ENCODE peak calls at places on chromosomes 1 and 21, in five cellular contexts. S is sigmoid colon, M is mesothelial cell of epicardium, F is cardiac muscle cell, G is kidney epithelial cell. H is an unnamed sample.

GRCh38 chr1:33410091-33410701 is 20.7 kb downstream of the PHC2 start:
- DNase-seq in F (no peak), S (no peak), G (no peak), M (no peak), H (no peak)

GRCh38 chr1:243253211-243253926 is 1.7 kb downstream of the CEP170 start:
- DNase-seq in M (no peak), S (no peak), G (no peak), F (no peak), H (no peak)

GRCh38 chr1:221775206-221775605 is 33.3 kb upstream of the DUSP10 start:
- DNase-seq in F (no peak), M (no peak), G (no peak), S (no peak), H (no peak)

GRCh38 chr21:27476696-27477095 is 509.8 kb upstream of the ADAMTS5 start:
- DNase-seq in M (no peak), S (no peak), F (no peak), G (peak; percentile 2), H (no peak)

GRCh38 chr1:6544831-6545230 is 9.5 kb downstream of the NOL9 start:
- DNase-seq in G (no peak), M (no peak), F (no peak), S (no peak), H (no peak)

GRCh38 chr1:229156819-229157218 is 114.1 kb upstream of the RAB4A start:
- DNase-seq in M (no peak), S (peak; percentile 75), G (no peak), F (peak; percentile 45), H (no peak)

GRCh38 chr1:223352944-223353343 is 11.0 kb downstream of the SUSD4 start:
- DNase-seq in G (no peak), F (no peak), M (no peak), S (no peak), H (no peak)

GRCh38 chr1:40255231-40255630 is 2.8 kb upstream of the ZMPSTE24 start:
- DNase-seq in F (no peak), G (no peak), S (no peak), M (no peak), H (no peak)

GRCh38 chr1:10668241-10668761 is 128.1 kb downstream of the CASZ1 start:
- DNase-seq in M (no peak), G (no peak), S (no peak), F (no peak), H (no peak)

GRCh38 chr1:64745181-64745985 is 508 bp downstream of the RAVER2 start:
- DNase-seq in M (peak; percentile 54), F (peak; percentile 52), G (no peak), S (peak; percentile 73), H (peak; percentile 29)

GRCh38 chr1:62286778-62287224 is 32.4 kb downstream of the KANK4 start:
- DNase-seq in G (no peak), S (no peak), M (no peak), F (peak; percentile 12), H (no peak)

GRCh38 chr1:65067491-65068201 is 80.4 kb upstream of the AK4 start:
- DNase-seq in M (peak; percentile 50), F (peak; percentile 81), G (peak; percentile 34), S (peak; percentile 89), H (peak; percentile 52)

GRCh38 chr1:65065535-65066378 is 82.2 kb upstream of the AK4 start:
- DNase-seq in S (no peak), G (no peak), F (peak; percentile 53), M (peak; percentile 43), H (no peak)

GRCh38 chr1:30505853-30506784 is 217.3 kb downstream of the MATN1 start:
- DNase-seq in G (no peak), F (no peak), M (peak; percentile 34), S (no peak), H (no peak)

GRCh38 chr21:46650476-46651098 is 15.1 kb downstream of the PRMT2 start:
- DNase-seq in M (no peak), F (no peak), G (no peak), S (no peak), H (no peak)

GRCh38 chr21:43959231-43960041 is 52.7 kb upstream of the TRAPPC10 start:
- DNase-seq in S (no peak), M (no peak), F (no peak), G (no peak), H (no peak)

GRCh38 chr1:94063379-94063778 is 57.6 kb downstream of the ABCA4 start:
- DNase-seq in M (no peak), G (no peak), F (peak; percentile 59), S (peak; percentile 84), H (no peak)

GRCh38 chr21:29238967-29239289 is 59.8 kb upstream of the BACH1 start:
- DNase-seq in G (no peak), S (no peak), F (no peak), M (no peak), H (no peak)

GRCh38 chr1:47894718-47895393 is 102.3 kb downstream of the TRABD2B start:
- DNase-seq in F (no peak), M (no peak), G (no peak), S (no peak), H (peak; percentile 73)

GRCh38 chr1:196034080-196034706 is 574.0 kb downstream of the KCNT2 start:
- DNase-seq in G (no peak), S (no peak), M (no peak), F (no peak), H (no peak)

GRCh38 chr1:152543808-152544207 is 22.8 kb downstream of the LCE3E start:
- DNase-seq in M (no peak), G (no peak), S (no peak), F (no peak), H (no peak)

GRCh38 chr1:107139833-107140702 is 771 bp upstream of the NTNG1 start:
- DNase-seq in F (peak; percentile 53), S (peak; percentile 66), G (no peak), M (peak; percentile 49), H (peak; percentile 86)

GRCh38 chr1:153775432-153776311 is 465 bp downstream of the SLC27A3 start:
- DNase-seq in G (no peak), M (peak; percentile 83), S (peak; percentile 90), F (peak; percentile 76), H (peak; percentile 63)

GRCh38 chr1:4668738-4669700 is 14.6 kb downstream of the AJAP1 start:
- DNase-seq in F (no peak), M (no peak), S (no peak), G (no peak), H (peak; percentile 97)

GRCh38 chr1:151892190-151892589 is 17.1 kb downstream of the THEM4 start:
- DNase-seq in F (no peak), M (no peak), S (no peak), G (no peak), H (no peak)

GRCh38 chr1:229221106-229222019 is 49.5 kb upstream of the RAB4A start:
- DNase-seq in S (no peak), F (no peak), M (no peak), G (no peak), H (peak; percentile 33)

GRCh38 chr1:229381234-229381633 is 38.4 kb upstream of the CCSAP start:
- DNase-seq in G (no peak), S (no peak), M (no peak), F (peak; percentile 44), H (no peak)

GRCh38 chr1:45314266-45314665 is 12.4 kb upstream of the HPDL start:
- DNase-seq in M (no peak), F (no peak), S (no peak), G (no peak), H (no peak)

DNA sequence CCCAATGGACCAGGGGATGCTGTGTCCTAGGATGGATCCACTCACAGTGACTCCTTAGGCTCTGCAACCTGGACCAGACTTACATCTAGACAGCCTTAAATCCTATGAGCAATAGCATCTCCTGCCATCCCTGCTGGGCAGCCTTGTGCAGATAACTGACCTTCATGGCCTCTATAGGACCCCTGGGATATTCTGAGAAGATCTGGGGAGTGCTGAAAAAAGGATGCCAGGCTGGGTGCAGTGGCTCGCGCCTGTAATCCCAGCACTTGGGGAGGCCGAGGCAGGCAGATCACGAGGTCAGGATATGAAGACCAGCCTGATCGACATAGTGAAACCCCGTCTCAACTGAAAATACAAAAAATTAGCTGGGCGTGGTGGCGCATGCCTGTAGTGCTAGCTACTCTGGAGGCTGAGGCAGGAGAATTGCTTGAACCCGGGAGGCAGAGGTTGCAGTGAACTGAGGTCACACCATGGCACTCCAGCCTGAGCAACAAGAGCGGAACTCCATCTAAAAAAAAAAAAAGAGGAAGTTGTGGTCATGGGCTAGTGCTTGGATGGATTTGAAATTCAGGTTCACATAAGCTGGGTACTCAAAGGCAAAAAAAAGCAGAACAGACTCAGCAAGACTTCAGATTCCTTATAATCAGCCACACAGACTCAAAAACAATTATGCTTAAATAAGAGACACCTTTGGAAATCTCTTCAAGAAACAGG is 10.9 kb upstream of the SH2D1B start:
- DNase-seq in M (no peak), G (no peak), S (no peak), F (no peak), H (no peak)
- TF ChIP-seq CTCF in M (no peak), G (no peak), S (no peak), F (no peak), H (no peak)

DNA sequence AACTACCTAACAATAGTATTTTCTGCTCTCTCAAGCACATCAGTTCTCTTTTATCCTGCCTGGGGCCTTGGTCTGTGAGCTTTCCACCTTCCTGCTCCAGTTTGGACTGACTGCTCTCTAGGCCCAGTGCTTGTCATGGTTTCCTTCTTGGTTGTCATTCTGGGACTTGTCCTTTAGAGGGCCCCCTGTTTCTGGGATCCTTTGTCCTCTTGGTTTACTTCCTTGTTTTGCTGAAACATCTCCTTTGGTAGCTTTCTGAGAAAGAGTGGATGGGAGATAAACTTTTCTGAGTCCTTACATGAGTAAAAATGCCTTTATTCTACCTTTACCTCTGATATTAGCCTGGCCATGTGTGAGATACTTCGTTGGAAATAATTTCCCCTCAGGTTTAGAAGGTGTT is 4.7 kb downstream of the SLC1A7 start:
- DNase-seq in G (no peak), M (no peak), F (no peak), S (no peak), H (no peak)
- TF ChIP-seq CTCF in G (peak; percentile 18), M (no peak), F (no peak), S (no peak), H (peak; percentile 49)

GRCh38 chr1:218553197-218553596 is 208.1 kb downstream of the TGFB2 start:
- DNase-seq in F (no peak), S (no peak), M (no peak), G (no peak), H (no peak)
- TF ChIP-seq CTCF in F (no peak), S (no peak), M (no peak), G (no peak), H (no peak)

GRCh38 chr1:248914982-248915381 is 8.9 kb downstream of the PGBD2 start:
- DNase-seq in M (no peak), F (no peak), S (no peak), G (no peak), H (no peak)
- TF ChIP-seq CTCF in M (no peak), F (no peak), S (no peak), G (no peak), H (no peak)

GRCh38 chr1:241608379-241609033 is 31.7 kb downstream of the CHML start:
- DNase-seq in M (no peak), S (no peak), F (no peak), G (no peak), H (peak; percentile 97)

GRCh38 chr1:241606544-241606943 is 33.6 kb downstream of the CHML start:
- DNase-seq in G (no peak), S (no peak), M (no peak), F (no peak), H (peak; percentile 95)

GRCh38 chr1:241603626-241604337 is 36.4 kb downstream of the CHML start:
- DNase-seq in M (no peak), G (no peak), F (no peak), S (no peak), H (no peak)

GRCh38 chr1:241607497-241607896 is 32.7 kb downstream of the CHML start:
- DNase-seq in F (no peak), M (no peak), G (no peak), S (no peak), H (no peak)

GRCh38 chr1:241605146-241605805 is 34.9 kb downstream of the CHML start:
- DNase-seq in G (no peak), F (peak; percentile 11), M (no peak), S (no peak), H (peak; percentile 55)
- TF ChIP-seq CTCF in G (peak; percentile 23), F (peak; percentile 33), M (no peak), S (no peak), H (peak; percentile 48)